ENCODE peak calls at places on chromosome 19, in ten cellular contexts. N is CD4-positive, alpha-beta T cell; O is nephron progenitor cell; H is neural crest cell; Q is MM.1S; L is left ventricle myocardium inferior; U is breast epithelium; C is body of pancreas; Z is PC-3; V is WERI-Rb-1. D is an unnamed sample.

GRCh38 chr19:20269461-20269860 is 102.4 kb downstream of the ZNF486 start:
- DNase-seq in V (no peak), Z (no peak), Q (no peak), C (no peak), N (no peak), H (no peak), U (no peak), L (no peak), O (no peak), D (no peak)

GRCh38 chr19:19259741-19260140 is 13.4 kb downstream of the TM6SF2 start:
- DNase-seq in N (no peak), U (no peak), Q (peak), H (no peak), C (no peak), O (no peak), Z (peak), L (no peak), V (peak), D (no peak)

GRCh38 chr19:51198641-51199040 is 26.2 kb upstream of the CD33 start:
- DNase-seq in Z (no peak), H (no peak), U (no peak), C (no peak), Q (no peak), O (no peak), N (no peak), L (no peak), V (no peak), D (no peak)

GRCh38 chr19:40253611-40254092 is 27.2 kb upstream of the CCNP start:
- DNase-seq in Z (no peak), U (no peak), O (no peak), Q (no peak), C (no peak), H (no peak), V (no peak), L (no peak), N (no peak), D (no peak)

GRCh38 chr19:5540208-5540607 is 27.5 kb downstream of the TINCR start:
- DNase-seq in L (no peak), V (no peak), H (no peak), C (no peak), O (no peak), U (no peak), N (no peak), Z (no peak), Q (no peak), D (no peak)

GRCh38 chr19:38142176-38143035 is 81.6 kb downstream of the DPF1 start:
- DNase-seq in Q (no peak), H (peak), L (peak), C (peak), U (no peak), N (no peak), V (peak), Z (peak), O (peak), D (peak)

GRCh38 chr19:40612831-40613668 is 11.9 kb downstream of the LTBP4 start:
- DNase-seq in C (no peak), V (no peak), L (no peak), Z (no peak), O (peak), N (peak), U (no peak), H (no peak), Q (peak), D (peak)

GRCh38 chr19:45215391-45216191 is 29.6 kb downstream of the EXOC3L2 start:
- DNase-seq in L (no peak), O (peak), C (peak), V (no peak), N (no peak), Q (no peak), U (peak), H (peak), Z (peak), D (no peak)

GRCh38 chr19:21748088-21748487 is 19.3 kb downstream of the ZNF100 start:
- DNase-seq in L (no peak), C (no peak), H (no peak), O (no peak), V (no peak), Q (no peak), Z (no peak), U (no peak), N (no peak), D (no peak)

GRCh38 chr19:15303105-15303780 is 29.1 kb downstream of the BRD4 start:
- DNase-seq in U (no peak), O (no peak), V (no peak), H (no peak), N (no peak), Z (peak), Q (no peak), L (no peak), C (no peak), D (no peak)

GRCh38 chr19:8589177-8589714 is 12.0 kb upstream of the MYO1F start:
- DNase-seq in L (no peak), H (no peak), Z (no peak), Q (no peak), V (no peak), N (no peak), O (no peak), C (no peak), U (no peak), D (no peak)

GRCh38 chr19:31348416-31349159 is 648 bp downstream of the TSHZ3 start:
- DNase-seq in H (no peak), Q (no peak), Z (no peak), C (no peak), V (peak), N (no peak), U (no peak), O (peak), L (peak), D (peak)

GRCh38 chr19:18002347-18002850 is 5.6 kb upstream of the ARRDC2 start:
- DNase-seq in U (no peak), L (peak), Z (no peak), H (no peak), N (no peak), C (no peak), O (no peak), V (no peak), Q (no peak), D (peak)

GRCh38 chr19:36266375-36266961 is 51.6 kb downstream of the ZNF146 start:
- DNase-seq in U (no peak), L (peak), O (no peak), N (no peak), V (no peak), H (no peak), Z (no peak), Q (no peak), C (no peak), D (no peak)

GRCh38 chr19:49117677-49118564 is 1.0 kb downstream of the C19orf73 start:
- DNase-seq in H (no peak), Z (no peak), C (no peak), Q (no peak), L (peak), O (no peak), U (no peak), V (no peak), N (no peak), D (no peak)

GRCh38 chr19:42343344-42344110 is 18.1 kb downstream of the MEGF8 start:
- DNase-seq in N (no peak), Q (no peak), V (no peak), C (no peak), U (no peak), H (no peak), L (no peak), O (peak), Z (no peak), D (peak)
- TF ChIP-seq CTCF in N (no peak), Q (peak), V (peak), C (no peak), U (no peak), H (peak), L (no peak), O (no peak), Z (peak), D (no peak)

DNA sequence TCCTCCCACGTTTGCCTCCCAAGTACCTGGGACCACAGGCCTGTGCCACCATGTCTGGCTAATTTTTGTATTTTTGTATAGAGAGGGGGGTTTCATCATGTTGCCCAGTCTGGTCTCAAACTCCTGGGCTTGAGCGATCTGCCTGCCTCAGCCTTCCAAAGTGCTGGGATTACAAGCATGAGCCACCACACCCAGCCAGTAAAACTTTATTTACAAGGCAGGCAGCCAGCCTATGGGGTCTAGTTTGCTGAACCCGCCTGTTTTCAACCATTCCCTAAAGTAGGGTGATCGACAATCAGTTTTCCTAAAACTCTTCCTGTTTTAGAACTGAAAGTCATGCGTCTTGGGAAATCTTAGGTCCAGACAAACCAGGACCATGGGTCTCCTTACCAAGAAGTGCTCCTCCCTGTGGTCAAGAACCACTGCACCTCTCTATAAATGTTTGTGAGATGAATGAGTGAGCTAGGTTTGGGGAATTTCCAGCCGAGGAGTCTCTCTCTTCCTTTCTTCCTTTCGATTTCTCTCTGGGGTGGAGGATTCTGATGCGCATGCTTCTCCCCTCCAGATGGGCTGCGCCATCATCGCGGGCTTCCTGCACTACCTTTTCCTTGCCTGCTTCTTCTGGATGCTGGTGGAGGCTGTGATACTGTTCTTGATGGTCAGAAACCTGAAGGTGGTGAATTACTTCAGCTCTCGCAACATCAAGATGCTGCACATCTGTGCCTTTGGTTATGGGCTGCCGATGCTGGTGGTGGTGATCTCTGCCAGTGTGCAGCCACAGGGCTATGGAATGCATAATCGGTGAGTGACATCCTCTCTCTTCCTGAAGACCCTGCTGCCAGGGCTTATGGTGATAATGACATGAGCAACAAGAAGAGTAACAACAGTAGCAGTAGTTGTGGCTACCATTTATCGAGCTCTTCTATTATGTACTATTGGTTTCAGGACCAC is 38.7 kb downstream of the ADGRE1 start:
- DNase-seq in V (no peak), L (no peak), Q (peak), C (no peak), O (no peak), N (no peak), Z (peak), U (no peak), H (no peak), D (peak)
- TF ChIP-seq CTCF in V (peak), L (no peak), Q (peak), C (no peak), O (no peak), N (no peak), Z (peak), U (no peak), H (no peak), D (no peak)

GRCh38 chr19:23283925-23284324 is 33.7 kb upstream of the ZNF724 start:
- DNase-seq in L (peak), H (peak), Z (peak), Q (peak), V (peak), O (peak), C (peak), U (peak), N (peak), D (peak)
- TF ChIP-seq CTCF in L (peak), H (peak), Z (peak), Q (peak), V (peak), O (peak), C (peak), U (peak), N (peak), D (peak)

DNA sequence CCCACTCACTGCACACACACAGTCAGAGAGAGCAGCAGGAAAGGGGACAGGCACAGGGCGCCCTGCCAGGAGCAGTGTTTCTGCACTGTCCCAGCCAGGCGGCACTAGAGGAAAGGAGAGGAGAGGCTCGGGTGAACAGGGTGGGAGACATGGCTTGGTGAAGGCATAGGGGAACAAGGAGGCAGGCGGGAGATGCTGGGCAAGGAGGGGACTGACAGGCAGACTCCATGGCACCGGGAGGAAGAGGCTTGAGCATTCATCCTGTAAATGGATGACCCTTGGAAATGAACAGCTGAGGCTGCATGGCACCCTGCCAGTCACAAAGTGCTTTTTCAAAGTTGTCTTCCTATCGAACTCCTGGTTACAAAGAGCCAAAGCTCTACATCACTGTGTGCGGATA is 22.5 kb downstream of the MED26 start:
- DNase-seq in O (no peak), C (no peak), V (no peak), L (peak), N (no peak), Z (no peak), H (no peak), Q (no peak), U (no peak), D (no peak)
- TF ChIP-seq CTCF in O (no peak), C (no peak), V (no peak), L (peak), N (no peak), Z (no peak), H (no peak), Q (peak), U (no peak), D (no peak)

DNA sequence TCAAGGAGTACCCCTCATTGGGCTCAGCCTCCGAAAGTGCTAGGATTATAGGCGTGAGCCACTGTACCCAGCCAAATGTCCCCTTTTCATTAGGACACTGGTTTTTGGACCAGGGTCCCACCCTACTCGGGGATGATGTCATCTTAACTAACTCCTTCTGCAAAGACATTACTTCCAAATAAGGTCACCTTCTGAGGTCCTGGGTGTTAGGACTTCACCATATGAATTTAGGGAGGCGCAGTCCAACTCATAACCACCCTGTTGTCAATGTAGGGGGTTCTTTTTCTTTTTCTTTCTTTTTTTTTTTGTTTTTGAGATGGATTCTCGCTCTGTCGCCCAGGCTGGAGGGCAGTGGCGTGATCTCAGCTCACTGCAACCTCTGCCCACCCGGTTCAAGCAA is 32.7 kb upstream of the NFIC start:
- DNase-seq in Q (no peak), N (no peak), C (no peak), L (no peak), U (no peak), H (no peak), Z (no peak), V (no peak), O (no peak), D (no peak)
- TF ChIP-seq CTCF in Q (no peak), N (no peak), C (no peak), L (no peak), U (no peak), H (no peak), Z (no peak), V (no peak), O (no peak), D (no peak)